ENCODE peak calls at places on chromosome 18, in four cellular contexts. I is ACHN; H is SHP77 treated with DMSO at 0.1 percent for 48 hours; X is activated CD8-positive, alpha-beta T cell treated with anti-CD3 and anti-CD28 coated beads, Interleukin-2, amount 10 ng/mL, durations not matched to agents 7 days and 5 days. Z is an unnamed sample.

GRCh38 chr18:31203086-31203793 is 40.6 kb upstream of the DSC1 start:
- DNase-seq in I (no peak), H (no peak), X (no peak), Z (no peak)

GRCh38 chr18:74498712-74499629 is 2.8 kb downstream of the CNDP2 start:
- DNase-seq in I (peak; percentile 24), H (no peak), X (peak; percentile 87), Z (no peak)

GRCh38 chr18:56869189-56869777 is 218.1 kb downstream of the WDR7 start:
- DNase-seq in I (peak; percentile 59), H (peak; percentile 21), X (peak; percentile 24), Z (no peak)

GRCh38 chr18:62485684-62486083 is 37.1 kb upstream of the ZCCHC2 start:
- DNase-seq in I (peak; percentile 86), H (peak; percentile 29), X (no peak), Z (no peak)

GRCh38 chr18:12773369-12773768 is 70.5 kb downstream of the PSMG2 start:
- DNase-seq in I (no peak), H (no peak), X (no peak), Z (no peak)

GRCh38 chr18:9900699-9901098 is 13.1 kb upstream of the VAPA start:
- DNase-seq in I (no peak), H (no peak), X (no peak), Z (no peak)

GRCh38 chr18:7333163-7333562 is 102.3 kb downstream of the LRRC30 start:
- DNase-seq in I (no peak), H (no peak), X (no peak), Z (no peak)

GRCh38 chr18:60549338-60549960 is 176.9 kb upstream of the MC4R start:
- DNase-seq in I (peak; percentile 78), H (peak; percentile 53), X (peak; percentile 24), Z (no peak)

GRCh38 chr18:28099237-28099636 is 77.7 kb downstream of the CDH2 start:
- DNase-seq in I (no peak), H (no peak), X (no peak), Z (no peak)

GRCh38 chr18:22391571-22392359 is 25.9 kb downstream of the CTAGE1 start:
- DNase-seq in I (peak; percentile 72), H (no peak), X (peak; percentile 54), Z (no peak)

GRCh38 chr18:3671181-3671580 is 221.2 kb downstream of the TGIF1 start:
- DNase-seq in I (no peak), H (no peak), X (no peak), Z (no peak)

GRCh38 chr18:64803471-64803870 is 654.6 kb upstream of the LINC00305 start:
- DNase-seq in I (no peak), H (no peak), X (no peak), Z (no peak)

Z was measured in nucleus accumbens.